ENCODE peak calls at places on chromosome 12, in ten cellular contexts. K is Panc1, S is SK-N-SH, M is GM23338, F is esophagus muscularis mucosa, X is HepG2, A is HCT116, C is sigmoid colon, I is transverse colon, B is prostate gland. Q is an unnamed sample. For H3K4me1, the result is how much of the 10 kb centered on the place peaks cover.

GRCh38 chr12:8226355-8226754 is 1.1 kb downstream of the FAM90A1 start:
- DNase-seq in K (no peak), S (no peak), M (no peak), F (no peak), X (no peak), A (no peak), C (no peak), I (no peak), B (no peak), Q (no peak)

GRCh38 chr12:113512568-113512967 is 40.9 kb upstream of the LHX5 start:
- DNase-seq in K (no peak), S (no peak), M (no peak), F (no peak), X (no peak), A (no peak), C (no peak), I (no peak), B (no peak), Q (no peak)

GRCh38 chr12:55728185-55728931 is 451 bp downstream of the CD63 start:
- DNase-seq in K (no peak), S (peak), M (peak), F (no peak), X (no peak), A (no peak), C (peak), I (peak), B (peak), Q (peak)

GRCh38 chr12:9741726-9742125 is 8.8 kb upstream of the CLECL1 start:
- DNase-seq in K (no peak), S (no peak), M (no peak), F (no peak), X (no peak), A (no peak), C (no peak), I (peak), B (no peak), Q (peak)

GRCh38 chr12:57341275-57341990 is 89.4 kb downstream of the R3HDM2 start:
- DNase-seq in K (no peak), S (no peak), M (no peak), F (no peak), X (no peak), A (no peak), C (no peak), I (no peak), B (no peak), Q (no peak)

GRCh38 chr12:91432079-91432478 is 249.5 kb upstream of the DCN start:
- DNase-seq in K (no peak), S (no peak), M (peak), F (no peak), X (no peak), A (no peak), C (no peak), I (no peak), B (no peak), Q (no peak)

GRCh38 chr12:90000721-90001120 is 292.1 kb upstream of the ATP2B1 start:
- DNase-seq in K (no peak), S (no peak), M (no peak), F (no peak), X (no peak), A (no peak), C (no peak), I (no peak), B (no peak), Q (no peak)

GRCh38 chr12:68349921-68350606 is 17.9 kb upstream of the MDM1 start:
- DNase-seq in K (no peak), S (no peak), M (no peak), F (no peak), X (no peak), A (no peak), C (no peak), I (no peak), B (no peak), Q (no peak)

GRCh38 chr12:122610911-122611310 is 83.9 kb downstream of the KNTC1 start:
- DNase-seq in K (no peak), S (no peak), M (no peak), F (no peak), X (no peak), A (no peak), C (no peak), I (no peak), B (no peak), Q (no peak)

GRCh38 chr12:132827763-132828703 is 636 bp downstream of the GOLGA3 start:
- DNase-seq in K (no peak), S (no peak), M (peak), F (no peak), X (peak), A (no peak), C (no peak), I (peak), B (peak), Q (peak)

GRCh38 chr12:49664167-49664566 is 40.8 kb downstream of the PRPF40B start:
- DNase-seq in K (no peak), S (no peak), M (no peak), F (no peak), X (no peak), A (no peak), C (no peak), I (no peak), B (no peak), Q (no peak)

GRCh38 chr12:71216725-71217579 is 59.2 kb upstream of the TSPAN8 start:
- DNase-seq in K (peak), S (peak), M (peak), F (no peak), X (peak), A (peak), C (no peak), I (peak), B (peak), Q (peak)

GRCh38 chr12:32482226-32482625 is 82.9 kb downstream of the FGD4 start:
- DNase-seq in K (no peak), S (no peak), M (no peak), F (no peak), X (no peak), A (no peak), C (no peak), I (no peak), B (no peak), Q (no peak)

GRCh38 chr12:47988073-47989022 is 15.9 kb downstream of the COL2A1 start:
- DNase-seq in K (no peak), S (no peak), M (peak), F (no peak), X (no peak), A (no peak), C (peak), I (no peak), B (no peak), Q (no peak)

GRCh38 chr12:32671930-32672785 is 6.9 kb upstream of the DNM1L start:
- DNase-seq in K (peak), S (peak), M (peak), F (no peak), X (peak), A (peak), C (no peak), I (peak), B (peak), Q (peak)

GRCh38 chr12:132477009-132477702 is 12.8 kb upstream of the FBRSL1 start:
- DNase-seq in K (no peak), S (no peak), M (no peak), F (no peak), X (no peak), A (no peak), C (no peak), I (no peak), B (no peak), Q (no peak)

GRCh38 chr12:125332900-125333299 is 267.7 kb downstream of the AACS start:
- DNase-seq in K (no peak), S (no peak), M (peak), F (no peak), X (no peak), A (no peak), C (no peak), I (no peak), B (no peak), Q (no peak)

GRCh38 chr12:45658066-45658465 is 71.4 kb upstream of the ARID2 start:
- DNase-seq in K (no peak), S (no peak), M (no peak), F (no peak), X (no peak), A (no peak), C (no peak), I (no peak), B (no peak), Q (no peak)

GRCh38 chr12:52049286-52049685 is 2.0 kb upstream of the NR4A1 start:
- DNase-seq in K (no peak), S (no peak), M (no peak), F (no peak), X (no peak), A (no peak), C (no peak), I (no peak), B (no peak), Q (no peak)
- H3K4me1 ChIP-seq in K (under half), S (under half), M (under half), F (half or more), X (half or more), A (under half), C (half or more), I (under half), B (under half), Q (half or more)

GRCh38 chr12:102816816-102817434 is 100.1 kb downstream of the PAH start:
- DNase-seq in K (peak), S (peak), M (peak), F (no peak), X (peak), A (peak), C (no peak), I (no peak), B (no peak), Q (no peak)

GRCh38 chr12:102811125-102811737 is 105.8 kb downstream of the PAH start:
- DNase-seq in K (peak), S (peak), M (peak), F (no peak), X (peak), A (peak), C (no peak), I (no peak), B (no peak), Q (no peak)

DNA sequence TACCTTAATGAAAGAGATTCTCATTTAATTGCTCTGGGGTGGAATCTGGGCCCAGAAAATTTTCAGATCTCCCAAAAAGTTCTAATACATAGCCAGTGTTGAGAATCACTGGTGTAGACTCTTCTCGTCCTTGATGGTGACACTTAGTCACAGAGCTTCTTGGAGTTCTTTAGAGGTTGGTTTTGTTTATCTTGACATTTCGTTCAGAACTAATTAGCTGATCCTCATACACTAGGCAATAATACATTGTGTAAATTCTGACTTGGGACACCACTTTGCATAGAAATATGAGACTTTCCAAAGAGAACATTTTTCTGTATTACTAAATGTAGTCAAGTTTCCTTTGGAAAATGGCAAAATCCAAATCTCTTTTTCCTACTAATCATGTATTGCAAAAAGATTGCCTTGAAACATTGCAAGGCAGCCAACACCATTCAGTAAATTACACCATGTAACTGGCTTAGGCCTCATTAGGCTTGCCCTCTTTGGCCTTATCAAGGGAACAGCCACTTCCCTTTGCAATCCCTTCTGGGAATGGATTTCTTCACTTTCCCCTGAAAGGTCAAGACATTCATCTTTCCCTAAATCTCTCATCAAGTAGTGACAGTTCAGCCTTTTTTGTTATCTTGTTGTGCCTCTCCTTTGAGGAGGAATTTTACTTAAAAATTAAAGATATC is 102.2 kb downstream of the PAH start:
- DNase-seq in K (no peak), S (no peak), M (no peak), F (no peak), X (no peak), A (no peak), C (no peak), I (no peak), B (no peak), Q (no peak)
- TF ChIP-seq POLR2AphosphoS5 in K (no peak), S (no peak), M (no peak), F (peak), X (no peak), A (no peak), C (peak), I (no peak), B (no peak), Q (peak)

GRCh38 chr12:6277982-6278438 is 32.5 kb upstream of the PLEKHG6 start:
- DNase-seq in K (no peak), S (no peak), M (peak), F (no peak), X (no peak), A (no peak), C (no peak), I (peak), B (peak), Q (peak)
- H3K4me1 ChIP-seq in K (under half), S (under half), M (under half), F (half or more), X (half or more), A (half or more), C (under half), I (under half), B (under half), Q (half or more)

DNA sequence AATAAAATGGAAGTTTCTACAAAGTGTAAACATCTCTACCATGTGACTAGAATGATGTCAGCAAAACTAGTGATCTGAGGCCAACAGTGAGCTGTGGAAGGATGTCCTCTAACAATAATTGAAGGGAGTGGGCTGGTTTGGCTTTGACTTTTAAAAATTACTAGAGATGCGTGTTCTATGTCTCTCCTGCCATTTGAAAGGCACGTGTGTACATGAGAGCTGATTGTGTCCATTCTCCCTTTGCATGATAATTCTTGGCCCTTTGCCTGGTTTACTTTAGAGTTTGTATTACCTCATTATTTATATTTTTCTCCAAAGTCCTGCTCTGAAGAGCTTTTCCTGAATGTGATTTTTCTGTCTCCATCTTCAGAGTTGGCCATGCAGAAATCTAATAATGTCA is 154.1 kb upstream of the PDE3A start:
- DNase-seq in K (no peak), S (no peak), M (no peak), F (no peak), X (no peak), A (no peak), C (no peak), I (no peak), B (no peak), Q (no peak)
- TF ChIP-seq POLR2AphosphoS5 in K (no peak), S (no peak), M (no peak), F (no peak), X (no peak), A (no peak), C (no peak), I (no peak), B (no peak), Q (no peak)

GRCh38 chr12:95624544-95624943 is 73.3 kb upstream of the USP44 start:
- DNase-seq in K (no peak), S (no peak), M (peak), F (no peak), X (peak), A (no peak), C (no peak), I (no peak), B (no peak), Q (peak)
- H3K4me1 ChIP-seq in K (under half), S (under half), M (under half), F (under half), X (under half), A (under half), C (under half), I (under half), B (under half), Q (under half)

GRCh38 chr12:53065975-53066593 is 13.1 kb downstream of the SPRYD3 start:
- DNase-seq in K (no peak), S (peak), M (peak), F (no peak), X (peak), A (peak), C (peak), I (peak), B (no peak), Q (peak)
- TF ChIP-seq POLR2AphosphoS5 in K (no peak), S (no peak), M (no peak), F (peak), X (no peak), A (no peak), C (no peak), I (no peak), B (peak), Q (peak)

DNA sequence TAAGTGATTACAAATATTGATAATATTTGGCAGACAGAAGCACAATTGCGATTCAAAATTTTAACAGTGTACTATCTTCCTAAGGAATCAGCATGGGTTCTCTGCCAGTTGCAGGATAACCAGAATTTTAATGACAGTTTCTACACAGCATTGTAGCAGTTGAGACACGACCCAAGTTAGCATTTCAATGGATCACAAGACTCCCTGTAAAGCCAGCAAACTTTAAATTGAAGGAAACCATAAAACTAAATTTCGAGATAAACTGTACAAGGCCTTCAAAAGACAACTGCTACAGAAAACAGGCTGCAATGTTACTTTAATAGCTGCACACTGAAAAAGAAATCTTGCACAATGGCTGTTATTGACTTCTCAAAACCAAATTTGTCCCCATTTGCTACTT is 154.9 kb downstream of the MED13L start:
- DNase-seq in K (no peak), S (no peak), M (no peak), F (no peak), X (no peak), A (no peak), C (no peak), I (no peak), B (no peak), Q (no peak)
- H3K4me1 ChIP-seq in K (half or more), S (half or more), M (half or more), F (half or more), X (under half), A (under half), C (half or more), I (under half), B (under half), Q (half or more)

GRCh38 chr12:101852998-101853397 is 22.2 kb upstream of the GNPTAB start:
- DNase-seq in K (no peak), S (no peak), M (no peak), F (no peak), X (no peak), A (no peak), C (no peak), I (no peak), B (no peak), Q (no peak)
- TF ChIP-seq POLR2AphosphoS5 in K (no peak), S (no peak), M (no peak), F (no peak), X (no peak), A (no peak), C (no peak), I (no peak), B (no peak), Q (no peak)

DNA sequence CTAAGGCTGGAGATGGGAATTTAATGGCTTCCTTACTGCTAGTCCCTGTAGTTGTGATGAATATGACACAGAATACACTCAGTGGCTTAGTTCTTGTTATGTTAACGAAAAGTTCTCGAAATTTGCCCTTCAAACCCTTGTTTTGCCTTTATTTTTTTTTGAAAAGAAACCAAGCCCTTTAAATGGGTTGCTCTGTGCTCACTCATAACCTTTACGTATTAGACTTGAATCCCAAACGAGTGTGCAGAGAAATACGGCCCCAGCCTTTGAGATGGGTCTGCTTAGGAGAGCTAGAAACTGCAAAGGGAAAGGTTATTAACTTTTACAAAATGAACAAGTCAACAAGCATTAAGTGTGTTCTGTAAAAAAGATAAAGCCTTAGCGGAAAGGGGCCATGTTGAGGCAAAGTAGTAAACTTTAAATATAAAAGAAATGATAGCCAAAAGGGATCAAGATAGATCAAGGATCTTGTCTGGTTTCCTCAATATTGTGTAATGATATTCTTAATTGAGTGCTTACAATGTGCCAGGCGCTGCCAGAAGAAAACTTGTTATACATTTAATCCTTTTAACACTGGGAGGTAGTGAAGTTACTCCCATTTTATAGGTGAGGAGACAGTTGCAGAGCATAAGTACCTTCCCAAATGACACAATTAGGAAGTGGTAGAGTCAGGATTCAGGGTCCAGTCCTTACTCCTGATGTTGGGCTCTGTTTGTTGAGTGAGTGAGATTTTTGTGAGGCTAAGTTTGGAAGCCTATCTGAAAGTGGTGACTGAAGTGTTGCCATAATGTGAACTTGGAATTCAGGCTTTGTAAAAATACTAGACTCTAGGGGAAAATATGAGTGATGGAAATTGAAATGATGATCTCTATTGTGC is 1.9 kb downstream of the NUDT4 start:
- DNase-seq in K (no peak), S (no peak), M (no peak), F (no peak), X (no peak), A (no peak), C (no peak), I (no peak), B (no peak), Q (no peak)
- H3K4me1 ChIP-seq in K (under half), S (under half), M (half or more), F (half or more), X (half or more), A (under half), C (under half), I (under half), B (under half), Q (under half)